ENCODE peak calls at places on chromosomes 4 and X, in nine cellular contexts. G is Right ventricle myocardium superior; B is CD8-positive, alpha-beta T cell; M is activated CD8-positive, alpha-beta T cell treated with anti-CD3 and anti-CD28 coated beads, Interleukin-2, amount 10 ng/mL, durations not matched to agents 7 days and 5 days; U is right cardiac atrium; L is K562; N is left lung; E is activated T-cell treated with anti-CD3 and anti-CD28 coated beads, Interleukin-2, amount 50 U/mL, for 4 hours; K is RWPE2. C is an unnamed sample.

GRCh38 chr4:78410225-78410624 is 141.3 kb upstream of the ANXA3 start:
- ATAC-seq in G (no peak), B (no peak), M (no peak), U (no peak), L (no peak), N (no peak), E (no peak), K (no peak), C (no peak)

GRCh38 chr4:188146618-188147017 is 7.4 kb downstream of the TRIML1 start:
- ATAC-seq in G (no peak), B (no peak), M (no peak), U (no peak), L (no peak), N (no peak), E (no peak), K (no peak), C (no peak)

GRCh38 chrX:40005290-40006011 is 92.3 kb downstream of the BCOR start:
- ATAC-seq in G (no peak), B (peak), M (no peak), U (no peak), L (no peak), N (no peak), E (peak), K (no peak), C (peak)

GRCh38 chrX:1491851-1492349 is 39.2 kb upstream of the ASMTL start:
- ATAC-seq in G (no peak), B (peak), M (peak), U (no peak), L (peak), N (peak), E (peak), K (peak), C (peak)

GRCh38 chrX:38220024-38220935 is at the start of gene SRPX:
- ATAC-seq in G (peak), B (no peak), M (peak), U (peak), L (peak), N (peak), E (peak), K (peak), C (peak)

GRCh38 chr4:37389967-37390580 is 145.5 kb downstream of the NWD2 start:
- ATAC-seq in G (peak), B (no peak), M (peak), U (no peak), L (peak), N (peak), E (no peak), K (peak), C (peak)

GRCh38 chr4:100738388-100739165 is 220.8 kb upstream of the EMCN start:
- ATAC-seq in G (peak), B (no peak), M (no peak), U (peak), L (no peak), N (peak), E (no peak), K (peak), C (peak)

GRCh38 chr4:16646459-16646858 is 252.0 kb downstream of the LDB2 start:
- ATAC-seq in G (no peak), B (no peak), M (no peak), U (no peak), L (no peak), N (no peak), E (no peak), K (no peak), C (no peak)

GRCh38 chrX:116272328-116272727 is 101.8 kb downstream of the AGTR2 start:
- ATAC-seq in G (no peak), B (no peak), M (no peak), U (no peak), L (no peak), N (peak), E (no peak), K (peak), C (no peak)

GRCh38 chr4:3816983-3817382 is 50.8 kb downstream of the ADRA2C start:
- ATAC-seq in G (no peak), B (no peak), M (no peak), U (no peak), L (no peak), N (no peak), E (no peak), K (no peak), C (no peak)

GRCh38 chrX:107725761-107726555 is 49.6 kb downstream of the TSC22D3 start:
- ATAC-seq in G (no peak), B (no peak), M (no peak), U (no peak), L (no peak), N (peak), E (no peak), K (peak), C (no peak)

GRCh38 chr4:15354790-15355418 is 72.9 kb upstream of the C1QTNF7 start:
- ATAC-seq in G (no peak), B (no peak), M (no peak), U (no peak), L (no peak), N (no peak), E (no peak), K (no peak), C (no peak)

GRCh38 chr4:23337292-23337691 is 552.6 kb downstream of the PPARGC1A start:
- ATAC-seq in G (no peak), B (no peak), M (no peak), U (no peak), L (no peak), N (no peak), E (no peak), K (no peak), C (no peak)

GRCh38 chrX:154603438-154604430 is 15.3 kb downstream of the CTAG1B start:
- ATAC-seq in G (no peak), B (no peak), M (no peak), U (no peak), L (no peak), N (peak), E (no peak), K (peak), C (no peak)

GRCh38 chrX:15877380-15877779 is 22.8 kb upstream of the AP1S2 start:
- ATAC-seq in G (peak), B (no peak), M (no peak), U (no peak), L (no peak), N (no peak), E (no peak), K (no peak), C (no peak)

GRCh38 chr4:22372958-22373357 is 142.9 kb downstream of the ADGRA3 start:
- ATAC-seq in G (no peak), B (no peak), M (no peak), U (no peak), L (no peak), N (no peak), E (no peak), K (no peak), C (no peak)

GRCh38 chr4:137735561-137736104 is 203.3 kb upstream of the PCDH18 start:
- ATAC-seq in G (no peak), B (no peak), M (no peak), U (peak), L (peak), N (no peak), E (no peak), K (no peak), C (no peak)

GRCh38 chrX:65994519-65995501 is 45.1 kb downstream of the VSIG4 start:
- ATAC-seq in G (no peak), B (no peak), M (no peak), U (no peak), L (no peak), N (no peak), E (peak), K (no peak), C (peak)

GRCh38 chr4:6065166-6065565 is 46.9 kb upstream of the C4orf50 start:
- ATAC-seq in G (no peak), B (no peak), M (no peak), U (no peak), L (no peak), N (no peak), E (no peak), K (no peak), C (no peak)

GRCh38 chr4:70504733-70505132 is 13.6 kb upstream of the AMTN start:
- ATAC-seq in G (no peak), B (no peak), M (no peak), U (no peak), L (no peak), N (no peak), E (no peak), K (no peak), C (no peak)

GRCh38 chr4:184792334-184792733 is 33.4 kb downstream of the ACSL1 start:
- ATAC-seq in G (no peak), B (no peak), M (no peak), U (no peak), L (no peak), N (no peak), E (no peak), K (no peak), C (no peak)

GRCh38 chr4:173746424-173746823 is 216.4 kb upstream of the HAND2 start:
- ATAC-seq in G (peak), B (no peak), M (no peak), U (peak), L (no peak), N (no peak), E (no peak), K (no peak), C (no peak)

GRCh38 chr4:185054876-185055275 is 36.6 kb downstream of the HELT start:
- ATAC-seq in G (no peak), B (no peak), M (no peak), U (no peak), L (no peak), N (no peak), E (no peak), K (no peak), C (no peak)

GRCh38 chr4:140980426-140981200 is 152.7 kb downstream of the RNF150 start:
- ATAC-seq in G (no peak), B (no peak), M (no peak), U (no peak), L (no peak), N (no peak), E (no peak), K (no peak), C (no peak)

GRCh38 chr4:112130903-112131302 is 14.4 kb upstream of the FAM241A start:
- ATAC-seq in G (peak), B (no peak), M (no peak), U (peak), L (no peak), N (no peak), E (no peak), K (no peak), C (no peak)

GRCh38 chr4:185457136-185457535 is 14.4 kb downstream of the CCDC110 start:
- ATAC-seq in G (no peak), B (no peak), M (no peak), U (no peak), L (peak), N (no peak), E (no peak), K (peak), C (no peak)

GRCh38 chr4:3532714-3533336 is 603 bp upstream of the LRPAP1 start:
- ATAC-seq in G (peak), B (no peak), M (no peak), U (peak), L (peak), N (peak), E (peak), K (peak), C (no peak)

GRCh38 chr4:151997461-151997860 is 236.7 kb upstream of the GATB start:
- ATAC-seq in G (no peak), B (no peak), M (no peak), U (no peak), L (no peak), N (no peak), E (no peak), K (no peak), C (peak)

GRCh38 chr4:84499065-84499982 is at the start of gene NKX6-1:
- ATAC-seq in G (peak), B (no peak), M (peak), U (peak), L (peak), N (peak), E (peak), K (peak), C (no peak)

C was measured in activated T-helper 17 cell treated with anti-CD3 and anti-CD28 coated beads, Interleukin-2, amount 50 U/mL, for 72 hours.